ENCODE peak calls at places on chromosome 4, in seven cellular contexts. D, I, N, V, S, G and B are unnamed samples.

GRCh38 chr4:1240721-1241465 is 8.0 kb downstream of the CTBP1 start:
- DNase-seq in D (no peak), I (no peak), N (no peak), V (peak; percentile 5), S (peak; percentile 80), G (peak; percentile 63), B (no peak)

GRCh38 chr4:137635108-137635507 is 102.8 kb upstream of the PCDH18 start:
- DNase-seq in D (no peak), I (no peak), N (no peak), V (no peak), S (no peak), G (no peak), B (no peak)

GRCh38 chr4:174284181-174284886 is 623 bp downstream of the CEP44 start:
- DNase-seq in D (peak; percentile 49), I (peak; percentile 68), N (no peak), V (no peak), S (no peak), G (no peak), B (no peak)

GRCh38 chr4:82801910-82802521 is 3.4 kb upstream of the SCD5 start:
- DNase-seq in D (no peak), I (peak; percentile 22), N (no peak), V (no peak), S (no peak), G (no peak), B (no peak)

GRCh38 chr4:40515398-40516293 is 114.0 kb downstream of the RBM47 start:
- DNase-seq in D (peak; percentile 86), I (no peak), N (no peak), V (no peak), S (no peak), G (no peak), B (no peak)

GRCh38 chr4:80143305-80143679 is 54.0 kb upstream of the PRDM8 start:
- DNase-seq in D (no peak), I (no peak), N (no peak), V (no peak), S (no peak), G (no peak), B (no peak)

GRCh38 chr4:165383757-165384156 is 4.9 kb downstream of the CPE start:
- DNase-seq in D (no peak), I (peak; percentile 51), N (no peak), V (no peak), S (no peak), G (no peak), B (no peak)

GRCh38 chr4:180058731-180059215 is 2184.4 kb upstream of the TENM3 start:
- DNase-seq in D (peak; percentile 72), I (peak; percentile 56), N (no peak), V (peak; percentile 7), S (no peak), G (no peak), B (no peak)

GRCh38 chr4:145234086-145234694 is 53.8 kb upstream of the OTUD4 start:
- DNase-seq in D (peak; percentile 82), I (peak; percentile 32), N (no peak), V (peak; percentile 44), S (no peak), G (no peak), B (no peak)

GRCh38 chr4:133995243-133995960 is 206.2 kb downstream of the PABPC4L start:
- DNase-seq in D (no peak), I (no peak), N (no peak), V (no peak), S (no peak), G (no peak), B (no peak)

GRCh38 chr4:73985528-73985852 is 2.5 kb downstream of the PPBP start:
- DNase-seq in D (no peak), I (no peak), N (no peak), V (no peak), S (no peak), G (no peak), B (no peak)

GRCh38 chr4:187547281-187547680 is 448.3 kb upstream of the ZFP42 start:
- DNase-seq in D (peak; percentile 39), I (no peak), N (no peak), V (no peak), S (no peak), G (no peak), B (no peak)

GRCh38 chr4:86380176-86380724 is 20.4 kb upstream of the MAPK10 start:
- DNase-seq in D (peak; percentile 76), I (no peak), N (no peak), V (no peak), S (no peak), G (no peak), B (no peak)

GRCh38 chr4:144634978-144635747 is 10.8 kb upstream of the HHIP start:
- DNase-seq in D (no peak), I (no peak), N (no peak), V (no peak), S (no peak), G (no peak), B (no peak)

GRCh38 chr4:183504930-183505555 is at the start of gene ING2:
- DNase-seq in D (peak; percentile 90), I (peak; percentile 11), N (no peak), V (peak; percentile 20), S (peak; percentile 89), G (no peak), B (no peak)

GRCh38 chr4:151641167-151641566 is 119.6 kb downstream of the GATB start:
- DNase-seq in D (no peak), I (peak; percentile 45), N (no peak), V (no peak), S (no peak), G (no peak), B (no peak)

GRCh38 chr4:32216502-32216901 is 1496.3 kb downstream of the PCDH7 start:
- DNase-seq in D (no peak), I (no peak), N (no peak), V (no peak), S (no peak), G (no peak), B (no peak)
- TF ChIP-seq CTCF in D (no peak), I (no peak), N (no peak), V (no peak), S (no peak), G (no peak), B (no peak)

GRCh38 chr4:185227131-185227551 is 17.7 kb downstream of the SNX25 start:
- DNase-seq in D (peak; percentile 43), I (no peak), N (no peak), V (no peak), S (no peak), G (no peak), B (no peak)

GRCh38 chr4:185221912-185222311 is 12.5 kb downstream of the SNX25 start:
- DNase-seq in D (no peak), I (no peak), N (no peak), V (no peak), S (no peak), G (no peak), B (no peak)

GRCh38 chr4:185221491-185221890 is 12.1 kb downstream of the SNX25 start:
- DNase-seq in D (no peak), I (no peak), N (no peak), V (no peak), S (no peak), G (no peak), B (no peak)

GRCh38 chr4:185222598-185222997 is 13.2 kb downstream of the SNX25 start:
- DNase-seq in D (no peak), I (peak; percentile 87), N (no peak), V (no peak), S (no peak), G (no peak), B (no peak)

GRCh38 chr4:185224597-185224996 is 15.2 kb downstream of the SNX25 start:
- DNase-seq in D (no peak), I (no peak), N (no peak), V (no peak), S (no peak), G (no peak), B (no peak)
- TF ChIP-seq CTCF in D (no peak), I (peak; percentile 13), N (no peak), V (no peak), S (no peak), G (no peak), B (no peak)

GRCh38 chr4:6716958-6717655 is 1.1 kb downstream of the BLOC1S4 start:
- DNase-seq in D (no peak), I (no peak), N (no peak), V (no peak), S (peak; percentile 63), G (no peak), B (no peak)

GRCh38 chr4:6715704-6716017 is 313 bp upstream of the BLOC1S4 start:
- DNase-seq in D (no peak), I (no peak), N (no peak), V (no peak), S (no peak), G (no peak), B (no peak)

GRCh38 chr4:6718932-6719610 is 3.1 kb downstream of the BLOC1S4 start:
- DNase-seq in D (no peak), I (no peak), N (no peak), V (no peak), S (no peak), G (no peak), B (no peak)

GRCh38 chr4:6714954-6715353 is 1.0 kb upstream of the BLOC1S4 start:
- DNase-seq in D (no peak), I (no peak), N (no peak), V (no peak), S (peak; percentile 13), G (no peak), B (no peak)

GRCh38 chr4:6716018-6716911 is at the start of gene BLOC1S4:
- DNase-seq in D (peak; percentile 95), I (peak; percentile 88), N (peak; percentile 51), V (peak; percentile 88), S (peak; percentile 95), G (peak; percentile 90), B (peak; percentile 88)
- TF ChIP-seq CTCF in D (peak; percentile 31), I (no peak), N (no peak), V (no peak), S (no peak), G (no peak), B (no peak)

GRCh38 chr4:77473509-77473908 is 132.1 kb upstream of the CXCL13 start:
- DNase-seq in D (peak; percentile 20), I (no peak), N (no peak), V (no peak), S (no peak), G (no peak), B (no peak)
- TF ChIP-seq CTCF in D (peak; percentile 26), I (peak; percentile 25), N (no peak), V (no peak), S (no peak), G (no peak), B (no peak)

GRCh38 chr4:164307262-164307661 is 446.7 kb upstream of the SMIM31 start:
- DNase-seq in D (no peak), I (no peak), N (no peak), V (no peak), S (no peak), G (no peak), B (no peak)
- TF ChIP-seq CTCF in D (no peak), I (no peak), N (no peak), V (no peak), S (no peak), G (no peak), B (no peak)